ENCODE peak calls at places on chromosomes 2 and 18, in six cellular contexts. G, O, B, H, K and C are unnamed samples.

GRCh38 chr2:59935005-59935404 is 618.4 kb downstream of the BCL11A start:
- DNase-seq in G (no peak), O (no peak), B (no peak), H (no peak), K (no peak), C (no peak)

GRCh38 chr2:68936462-68936861 is 16.2 kb downstream of the GKN2 start:
- DNase-seq in G (peak), O (no peak), B (peak), H (no peak), K (no peak), C (no peak)

GRCh38 chr2:216775043-216775453 is 79.7 kb upstream of the IGFBP5 start:
- DNase-seq in G (peak), O (peak), B (peak), H (no peak), K (no peak), C (no peak)

GRCh38 chr18:57527479-57528237 is 58.8 kb downstream of the FECH start:
- DNase-seq in G (no peak), O (no peak), B (no peak), H (no peak), K (no peak), C (no peak)

GRCh38 chr2:33291278-33292013 is 185.0 kb upstream of the RASGRP3 start:
- DNase-seq in G (peak), O (no peak), B (peak), H (no peak), K (no peak), C (no peak)

GRCh38 chr2:43737097-43737854 is 36.6 kb upstream of the DYNC2LI1 start:
- DNase-seq in G (peak), O (peak), B (peak), H (no peak), K (no peak), C (no peak)

GRCh38 chr2:151051584-151052220 is 210.0 kb downstream of the RBM43 start:
- DNase-seq in G (peak), O (peak), B (peak), H (no peak), K (no peak), C (peak)

GRCh38 chr2:177239053-177239452 is 25.5 kb downstream of the NFE2L2 start:
- DNase-seq in G (no peak), O (no peak), B (no peak), H (no peak), K (no peak), C (no peak)

GRCh38 chr2:174053784-174054183 is 88.6 kb upstream of the SP3 start:
- DNase-seq in G (peak), O (peak), B (peak), H (peak), K (no peak), C (no peak)

GRCh38 chr2:230721712-230722111 is 9.1 kb downstream of the CAB39 start:
- DNase-seq in G (no peak), O (peak), B (no peak), H (no peak), K (no peak), C (no peak)

GRCh38 chr18:48956378-48956777 is 5.6 kb upstream of the SMAD7 start:
- DNase-seq in G (peak), O (no peak), B (peak), H (no peak), K (no peak), C (no peak)

GRCh38 chr2:199940373-199940772 is 14.9 kb downstream of the TYW5 start:
- DNase-seq in G (peak), O (peak), B (peak), H (no peak), K (no peak), C (no peak)

GRCh38 chr2:241255542-241256167 is 59.8 kb downstream of the HDLBP start:
- DNase-seq in G (no peak), O (no peak), B (no peak), H (peak), K (no peak), C (no peak)

DNA sequence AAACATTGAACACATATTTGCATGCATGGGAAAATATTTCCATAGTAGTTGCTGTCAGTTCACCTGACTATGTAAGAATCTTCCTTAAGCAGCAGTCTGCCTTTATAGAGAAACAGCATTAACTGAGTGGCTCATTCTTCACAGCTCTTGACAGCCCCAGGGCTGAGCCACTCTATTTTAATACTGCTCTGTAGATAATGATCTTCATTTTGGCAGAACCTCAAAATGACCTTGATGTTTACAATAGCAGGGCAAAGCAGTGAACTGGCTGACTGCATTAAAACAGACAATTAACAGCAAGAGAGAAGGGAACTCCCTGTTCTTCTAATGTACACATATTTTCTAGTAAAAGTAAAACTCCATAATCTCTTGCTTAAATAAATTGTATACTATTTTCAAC is 580.6 kb upstream of the SOX11 start:
- DNase-seq in G (no peak), O (no peak), B (peak), H (no peak), K (no peak), C (no peak)
- H2BK15ac ChIP-seq in G (no peak), O (no peak), B (no peak), H (no peak), K (no peak), C (no peak)

DNA sequence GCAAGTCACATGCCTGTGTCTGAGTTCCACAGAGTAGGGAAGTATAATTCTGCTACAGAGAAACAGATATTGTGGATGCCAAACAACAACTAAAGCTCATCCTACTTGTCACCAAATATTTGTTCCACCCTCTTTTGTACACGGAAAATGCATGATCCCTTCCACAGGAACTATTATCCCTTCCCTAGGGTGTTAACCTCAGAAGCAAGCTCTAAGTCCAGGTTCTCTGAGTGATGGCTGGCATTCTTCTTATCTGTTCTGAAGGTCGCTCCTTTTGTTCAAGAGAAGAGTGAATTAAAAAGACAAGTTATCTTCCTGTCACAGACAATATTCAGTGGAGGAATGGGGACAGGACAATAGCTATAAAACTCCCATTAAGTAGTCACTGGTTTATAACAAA is 460.1 kb upstream of the GCFC2 start:
- DNase-seq in G (no peak), O (no peak), B (no peak), H (no peak), K (no peak), C (no peak)
- H2BK15ac ChIP-seq in G (no peak), O (no peak), B (no peak), H (no peak), K (no peak), C (no peak)

DNA sequence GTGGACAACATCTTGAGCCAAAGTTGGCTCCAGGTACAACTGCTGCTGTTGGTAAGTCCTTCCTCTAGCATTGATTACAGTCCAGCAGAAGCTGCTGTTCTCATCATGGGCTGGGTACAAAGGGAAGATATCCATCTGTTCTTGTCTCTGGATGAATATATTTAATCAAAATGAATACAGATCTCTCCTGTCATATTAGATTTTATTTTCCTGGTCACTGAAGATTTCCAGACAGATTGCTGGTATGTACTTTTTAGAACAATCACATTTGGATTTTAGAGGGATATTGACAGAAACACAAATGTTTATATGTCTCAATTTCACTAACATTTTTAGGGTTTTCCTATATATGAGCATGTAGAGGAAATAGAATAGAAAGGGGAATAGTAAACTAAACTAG is 155.4 kb upstream of the FHL2 start:
- DNase-seq in G (no peak), O (no peak), B (no peak), H (no peak), K (no peak), C (no peak)
- H2BK15ac ChIP-seq in G (no peak), O (no peak), B (no peak), H (no peak), K (no peak), C (no peak)

DNA sequence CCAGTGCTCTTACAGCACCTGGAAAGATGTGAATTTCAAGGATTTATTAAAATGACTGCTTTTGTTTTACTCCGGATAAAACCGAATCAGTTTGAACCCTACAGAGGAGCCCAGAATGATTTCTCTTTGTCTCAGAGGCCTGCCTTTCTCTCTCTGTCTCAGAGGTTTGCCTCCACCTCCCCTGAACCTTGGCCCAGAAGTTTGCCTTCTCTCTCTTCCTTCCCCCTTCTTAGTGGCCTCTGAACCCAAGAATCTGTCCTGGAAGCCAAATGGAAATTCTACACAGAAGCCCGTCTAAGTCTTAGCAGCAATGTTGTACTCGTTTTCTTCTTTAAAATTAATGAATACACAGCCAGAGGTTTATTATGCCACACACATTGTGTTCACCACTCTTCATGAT is 200.7 kb downstream of the SOCS6 start:
- DNase-seq in G (no peak), O (no peak), B (no peak), H (no peak), K (no peak), C (no peak)
- H2BK15ac ChIP-seq in G (no peak), O (no peak), B (no peak), H (no peak), K (no peak), C (no peak)

DNA sequence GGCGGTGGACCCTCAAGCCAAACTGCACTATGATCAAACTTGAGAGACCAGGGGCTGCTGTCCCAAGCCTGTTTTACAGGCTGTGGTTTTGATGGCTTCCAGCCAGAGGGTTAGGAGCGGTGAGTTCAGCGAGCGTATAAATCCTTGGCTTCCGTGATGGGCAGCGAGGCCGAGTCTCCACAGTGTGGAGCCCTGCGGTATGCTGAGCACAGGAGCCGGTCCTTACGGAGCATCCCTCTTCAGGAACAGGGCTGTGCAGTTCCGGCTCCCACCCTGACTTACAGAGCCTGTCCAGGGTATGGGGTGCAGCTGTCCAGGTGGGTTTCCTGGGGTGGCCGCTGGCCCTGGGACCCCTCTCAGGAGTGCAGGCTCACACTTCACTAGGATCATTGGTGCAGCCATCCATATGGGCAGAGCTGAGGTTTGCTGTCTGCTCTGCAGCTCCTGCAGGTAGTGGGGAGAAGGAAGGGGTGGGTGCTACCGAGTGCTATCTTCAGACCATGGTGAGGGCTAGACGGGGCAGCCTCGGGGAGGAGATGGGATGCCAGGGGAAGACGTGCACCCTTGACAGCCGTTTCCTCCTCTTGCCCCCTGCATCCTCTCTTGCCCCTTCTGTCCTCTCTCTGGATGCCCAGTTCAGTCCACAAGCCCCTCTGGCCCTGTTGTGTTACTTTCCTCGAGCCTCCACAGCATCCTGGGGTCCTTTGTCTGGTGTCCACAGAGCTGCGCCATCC is 104.3 kb downstream of the FAM210A start:
- DNase-seq in G (no peak), O (no peak), B (no peak), H (no peak), K (no peak), C (no peak)
- H2BK15ac ChIP-seq in G (no peak), O (no peak), B (no peak), H (no peak), K (no peak), C (no peak)